ENCODE peak calls at places on chromosomes 12 and 14, in four cellular contexts. Y is IMR-90, A is H9, W is H1. F is an unnamed sample.

GRCh38 chr12:3527181-3527580 is 36.2 kb downstream of the PRMT8 start:
- DNase-seq in Y (peak; percentile 60), A (no peak), W (no peak), F (no peak)

GRCh38 chr12:52126605-52127578 is 47.4 kb downstream of the SMIM41 start:
- DNase-seq in Y (peak; percentile 39), A (no peak), W (no peak), F (no peak)

GRCh38 chr12:121057794-121058193 is 18.7 kb upstream of the OASL start:
- DNase-seq in Y (no peak), A (no peak), W (no peak), F (no peak)

GRCh38 chr14:68979722-68980552 is 835 bp upstream of the ACTN1 start:
- DNase-seq in Y (peak; percentile 63), A (peak; percentile 79), W (peak; percentile 81), F (peak; percentile 89)

GRCh38 chr12:86929962-86930361 is 673.8 kb upstream of the MGAT4C start:
- DNase-seq in Y (peak; percentile 20), A (no peak), W (no peak), F (no peak)

GRCh38 chr12:72738811-72739210 is 466.6 kb downstream of the TRHDE start:
- DNase-seq in Y (no peak), A (no peak), W (no peak), F (no peak)

GRCh38 chr14:21054123-21054767 is 3.4 kb upstream of the RNASE8 start:
- DNase-seq in Y (no peak), A (no peak), W (no peak), F (peak; percentile 27)

GRCh38 chr12:14959916-14960315 is 1.5 kb downstream of the ARHGDIB start:
- DNase-seq in Y (no peak), A (no peak), W (no peak), F (no peak)

GRCh38 chr12:82708507-82708906 is 21.8 kb downstream of the TMTC2 start:
- DNase-seq in Y (no peak), A (peak; percentile 58), W (peak; percentile 51), F (peak; percentile 66)

GRCh38 chr12:94659531-94659930 is 9.2 kb upstream of the TMCC3 start:
- DNase-seq in Y (no peak), A (no peak), W (no peak), F (no peak)

GRCh38 chr12:105378821-105379400 is 48.4 kb downstream of the C12orf75 start:
- DNase-seq in Y (no peak), A (no peak), W (peak; percentile 40), F (peak; percentile 22)

GRCh38 chr14:95440951-95441350 is 75.5 kb downstream of the SYNE3 start:
- DNase-seq in Y (peak; percentile 63), A (no peak), W (no peak), F (peak; percentile 88)

GRCh38 chr14:89457007-89457406 is 40.0 kb upstream of the FOXN3 start:
- DNase-seq in Y (no peak), A (no peak), W (no peak), F (no peak)

GRCh38 chr12:119154435-119154818 is 24.3 kb upstream of the HSPB8 start:
- DNase-seq in Y (no peak), A (peak; percentile 97), W (peak; percentile 98), F (peak; percentile 97)

GRCh38 chr12:6703631-6704030 is 3.0 kb upstream of the PIANP start:
- DNase-seq in Y (peak; percentile 41), A (peak; percentile 83), W (peak; percentile 65), F (peak; percentile 84)

GRCh38 chr14:32509632-32510187 is 180.6 kb downstream of the AKAP6 start:
- DNase-seq in Y (peak; percentile 97), A (no peak), W (no peak), F (no peak)

GRCh38 chr12:28191690-28192089 is 1.4 kb downstream of the CCDC91 start:
- DNase-seq in Y (peak; percentile 2), A (no peak), W (no peak), F (peak; percentile 27)

GRCh38 chr14:93977790-93978581 is 1.6 kb upstream of the ASB2 start:
- DNase-seq in Y (no peak), A (no peak), W (no peak), F (no peak)

GRCh38 chr12:47373554-47374150 is 293.9 kb upstream of the AMIGO2 start:
- DNase-seq in Y (no peak), A (no peak), W (no peak), F (no peak)

GRCh38 chr12:54125950-54126695 is 62.7 kb downstream of the SMUG1 start:
- DNase-seq in Y (no peak), A (no peak), W (peak; percentile 75), F (no peak)

GRCh38 chr12:70576341-70577282 is 60.6 kb downstream of the PTPRB start:
- DNase-seq in Y (peak; percentile 85), A (no peak), W (no peak), F (peak; percentile 83)

GRCh38 chr14:105090493-105091334 is 25.5 kb upstream of the GPR132 start:
- DNase-seq in Y (peak; percentile 62), A (peak; percentile 91), W (peak; percentile 98), F (peak; percentile 91)

GRCh38 chr12:7118914-7119313 is 9.8 kb downstream of the RBP5 start:
- DNase-seq in Y (no peak), A (no peak), W (no peak), F (no peak)

GRCh38 chr14:31834616-31835015 is 242.5 kb upstream of the ARHGAP5 start:
- DNase-seq in Y (peak; percentile 52), A (no peak), W (no peak), F (no peak)

GRCh38 chr14:52355526-52355925 is 41.4 kb downstream of the PTGER2 start:
- DNase-seq in Y (peak; percentile 20), A (no peak), W (no peak), F (no peak)

GRCh38 chr14:99425272-99425681 is 55.4 kb downstream of the SETD3 start:
- DNase-seq in Y (no peak), A (no peak), W (no peak), F (no peak)

GRCh38 chr12:108349245-108349644 is 10.1 kb upstream of the CMKLR1 start:
- DNase-seq in Y (no peak), A (no peak), W (no peak), F (no peak)

GRCh38 chr14:105241641-105242040 is 6.7 kb upstream of the BTBD6 start:
- DNase-seq in Y (no peak), A (no peak), W (no peak), F (no peak)

GRCh38 chr14:74476607-74477006 is 16.5 kb downstream of the NPC2 start:
- DNase-seq in Y (no peak), A (no peak), W (no peak), F (peak; percentile 67)

GRCh38 chr14:103624860-103625259 is 4.2 kb upstream of the KLC1 start:
- DNase-seq in Y (peak; percentile 66), A (peak; percentile 65), W (no peak), F (peak; percentile 74)

GRCh38 chr12:102498471-102498870 is 18.1 kb upstream of the IGF1 start:
- DNase-seq in Y (no peak), A (no peak), W (no peak), F (no peak)

DNA sequence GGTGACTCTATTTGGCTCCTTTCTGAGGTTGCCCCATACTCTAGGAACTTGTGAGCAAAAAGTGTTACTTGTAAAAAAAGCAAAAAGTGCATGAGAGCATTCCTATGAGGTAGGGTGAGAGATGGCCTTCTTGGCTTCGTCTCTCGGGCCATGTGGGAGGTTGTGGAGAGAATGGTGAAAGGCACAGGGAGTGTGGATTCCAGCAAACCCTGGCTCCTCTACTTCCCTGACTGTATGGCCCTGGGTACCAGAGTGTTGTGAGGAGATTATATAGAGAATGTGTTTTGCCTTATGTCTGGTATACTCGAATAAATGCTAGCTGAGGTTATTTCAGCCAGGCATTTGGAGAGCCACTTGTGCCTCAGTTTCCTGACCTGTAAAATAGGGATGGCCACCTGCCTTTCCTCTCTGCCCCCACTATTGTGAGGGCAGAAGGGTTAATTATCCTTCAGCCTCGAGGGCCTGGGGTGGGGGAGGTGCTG is 11.0 kb downstream of the PLEKHG3 start:
- DNase-seq in Y (no peak), A (no peak), W (no peak), F (peak; percentile 60)
- H3K56ac ChIP-seq in Y (no peak overlapping the region), A (no peak overlapping the region), W (no peak overlapping the region), F (peak overlapping the region; percentile 88)

GRCh38 chr14:50040905-50041465 is 75.4 kb downstream of the VCPKMT start:
- DNase-seq in Y (no peak), A (no peak), W (no peak), F (no peak)

GRCh38 chr14:50040401-50040775 is 76.0 kb downstream of the VCPKMT start:
- DNase-seq in Y (peak; percentile 86), A (no peak), W (no peak), F (peak; percentile 55)

GRCh38 chr14:50039120-50039517 is 77.3 kb downstream of the VCPKMT start:
- DNase-seq in Y (no peak), A (no peak), W (no peak), F (no peak)

GRCh38 chr14:50038398-50039119 is 77.8 kb downstream of the VCPKMT start:
- DNase-seq in Y (peak; percentile 98), A (no peak), W (no peak), F (peak; percentile 55)

DNA sequence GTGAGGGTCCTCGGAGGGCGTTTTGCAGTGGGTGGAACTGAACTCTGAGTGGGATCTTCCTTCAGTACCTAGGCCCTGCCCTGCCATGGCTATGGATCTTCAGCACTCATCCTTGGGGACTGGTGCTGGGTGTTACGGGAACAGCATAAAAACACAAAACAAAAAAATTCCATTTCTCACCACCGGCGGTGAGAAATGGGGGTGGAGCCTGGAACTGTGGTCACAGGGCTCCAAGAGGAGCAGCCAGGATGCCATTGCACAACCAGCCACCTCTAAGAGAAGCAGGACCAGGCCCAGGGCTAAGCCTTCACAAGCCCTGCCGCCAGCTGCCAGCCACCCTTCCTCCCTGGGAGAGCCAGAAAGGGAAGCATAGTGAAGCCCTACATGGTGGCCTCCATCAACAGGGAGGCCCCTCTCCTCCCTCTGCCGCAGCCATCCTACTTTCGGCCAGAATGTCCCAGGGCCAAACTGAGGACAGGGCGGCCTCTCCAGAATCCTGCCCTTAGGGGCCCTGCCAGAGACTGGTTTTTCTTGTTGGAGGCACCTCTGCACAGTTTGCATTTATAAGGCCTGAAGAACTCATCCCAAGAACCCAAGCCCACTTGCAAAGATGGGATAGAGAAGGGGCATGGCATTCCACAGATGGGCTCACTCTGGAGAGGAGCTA is 76.5 kb downstream of the VCPKMT start:
- DNase-seq in Y (no peak), A (no peak), W (no peak), F (peak; percentile 60)
- H3K4ac ChIP-seq in Y (peak overlapping the region; percentile 96), A (no peak overlapping the region), W (no peak overlapping the region), F (no peak overlapping the region)

GRCh38 chr12:20520572-20520971 is 152.2 kb downstream of the PDE3A start:
- DNase-seq in Y (no peak), A (no peak), W (no peak), F (no peak)

GRCh38 chr12:20508962-20509361 is 140.6 kb downstream of the PDE3A start:
- DNase-seq in Y (no peak), A (no peak), W (no peak), F (no peak)

GRCh38 chr12:20513189-20513588 is 144.9 kb downstream of the PDE3A start:
- DNase-seq in Y (no peak), A (no peak), W (no peak), F (no peak)

GRCh38 chr12:20510811-20511210 is 142.5 kb downstream of the PDE3A start:
- DNase-seq in Y (no peak), A (no peak), W (no peak), F (no peak)

DNA sequence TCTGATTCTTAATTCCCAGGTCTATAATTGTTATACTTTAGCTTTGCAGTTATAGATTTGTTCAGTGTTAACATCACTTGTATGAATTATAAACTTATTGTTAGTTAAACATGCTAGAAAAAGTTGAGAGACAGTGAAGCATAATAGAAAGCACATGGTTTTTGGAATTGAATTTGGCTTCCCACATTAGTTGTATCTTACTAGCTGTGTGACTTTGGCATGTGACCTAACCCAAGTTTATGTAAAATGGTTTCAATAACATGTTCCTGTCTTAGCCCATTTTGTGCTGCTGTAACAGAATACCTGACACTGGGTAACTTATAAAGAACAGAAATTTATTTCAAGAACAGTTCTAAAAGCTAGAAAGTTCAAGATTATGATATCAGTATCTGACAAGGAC is 146.3 kb downstream of the PDE3A start:
- DNase-seq in Y (no peak), A (no peak), W (no peak), F (no peak)
- H3K56ac ChIP-seq in Y (no peak overlapping the region), A (no peak overlapping the region), W (no peak overlapping the region), F (no peak overlapping the region)

GRCh38 chr12:49809369-49810158 is 18.6 kb downstream of the NCKAP5L start:
- DNase-seq in Y (no peak), A (no peak), W (no peak), F (peak; percentile 53)
- H3K4ac ChIP-seq in Y (no peak overlapping the region), A (no peak overlapping the region), W (no peak overlapping the region), F (no peak overlapping the region)

F was measured in mesendoderm.